ENCODE peak calls at places on chromosomes 16 and 17, in nine cellular contexts. O, K, F, N, M, L, A, Q and I are unnamed samples. For H3K4me1, the result is how much of the 10 kb centered on the place peaks cover.

GRCh38 chr17:16304832-16305231 is 48.4 kb downstream of the CENPV start:
- DNase-seq in Q (no peak), M (no peak), N (peak), O (peak), F (no peak), L (no peak), K (no peak), A (peak), I (no peak)

GRCh38 chr17:77848257-77848656 is 110.2 kb upstream of the TNRC6C start:
- DNase-seq in M (no peak), F (no peak), N (no peak), A (no peak), Q (no peak), L (no peak), K (no peak), O (peak), I (no peak)

GRCh38 chr17:30336369-30337171 is 2.7 kb upstream of the TMIGD1 start:
- DNase-seq in L (no peak), Q (no peak), A (peak), M (no peak), O (peak), K (peak), F (no peak), N (peak), I (no peak)

GRCh38 chr16:66751992-66752322 is 548 bp upstream of the DYNC1LI2 start:
- DNase-seq in F (no peak), O (no peak), N (no peak), M (no peak), A (no peak), L (no peak), K (no peak), Q (no peak), I (no peak)

GRCh38 chr16:17238285-17239028 is 232.3 kb downstream of the XYLT1 start:
- DNase-seq in M (no peak), Q (no peak), F (no peak), A (no peak), N (no peak), K (no peak), L (no peak), O (no peak), I (no peak)

GRCh38 chr17:76097716-76098295 is 5.8 kb downstream of the EXOC7 start:
- DNase-seq in L (no peak), K (no peak), Q (no peak), O (no peak), F (no peak), A (no peak), M (no peak), N (no peak), I (no peak)

GRCh38 chr17:27315322-27315721 is 21.4 kb downstream of the WSB1 start:
- DNase-seq in L (peak), N (peak), A (no peak), Q (peak), K (peak), O (no peak), M (peak), F (peak), I (no peak)

GRCh38 chr17:79465011-79466006 is 145.5 kb downstream of the RBFOX3 start:
- DNase-seq in M (no peak), Q (no peak), F (no peak), O (no peak), K (peak), L (no peak), N (no peak), A (no peak), I (no peak)

GRCh38 chr16:23876256-23876896 is 40.6 kb downstream of the PRKCB start:
- DNase-seq in O (no peak), Q (no peak), N (no peak), L (no peak), A (no peak), K (no peak), F (no peak), M (no peak), I (no peak)

GRCh38 chr16:85767569-85767968 is 16.7 kb upstream of the C16orf74 start:
- DNase-seq in L (no peak), A (no peak), Q (no peak), O (peak), N (peak), F (no peak), K (no peak), M (no peak), I (no peak)

GRCh38 chr17:81665205-81666091 is 957 bp downstream of the OXLD1 start:
- DNase-seq in M (no peak), A (peak), K (peak), L (no peak), N (peak), O (peak), Q (peak), F (no peak), I (no peak)

GRCh38 chr17:52287611-52288010 is 129.1 kb upstream of the CA10 start:
- DNase-seq in F (no peak), O (no peak), A (no peak), M (no peak), L (no peak), N (no peak), K (no peak), Q (no peak), I (no peak)

GRCh38 chr16:79415983-79416641 is 184.4 kb downstream of the MAF start:
- DNase-seq in O (no peak), M (no peak), N (no peak), Q (no peak), F (no peak), A (no peak), L (no peak), K (no peak), I (no peak)

GRCh38 chr17:44350733-44351226 is 5.7 kb downstream of the GRN start:
- DNase-seq in A (peak), F (peak), K (peak), M (peak), Q (no peak), N (peak), O (peak), L (no peak), I (no peak)

GRCh38 chr17:39604911-39605491 is 2.7 kb downstream of the NEUROD2 start:
- DNase-seq in L (no peak), M (no peak), N (no peak), A (no peak), F (no peak), O (no peak), Q (no peak), K (no peak), I (no peak)

GRCh38 chr17:10198509-10199249 is at the start of gene GAS7:
- DNase-seq in K (peak), Q (peak), N (peak), F (peak), L (peak), A (no peak), O (no peak), M (peak), I (no peak)

GRCh38 chr17:40448639-40449261 is 5.5 kb downstream of the IGFBP4 start:
- DNase-seq in A (peak), F (no peak), O (peak), M (no peak), Q (no peak), K (peak), L (no peak), N (peak), I (no peak)

GRCh38 chr17:51590071-51590470 is 329.7 kb downstream of the UTP18 start:
- DNase-seq in O (no peak), N (no peak), K (no peak), L (no peak), Q (no peak), F (no peak), M (no peak), A (no peak), I (no peak)

GRCh38 chr16:15775209-15775608 is 81.6 kb downstream of the MYH11 start:
- DNase-seq in A (no peak), K (no peak), F (no peak), O (peak), Q (no peak), N (peak), M (no peak), L (no peak), I (no peak)

GRCh38 chr17:32127156-32127897 is 15.0 kb upstream of the RHOT1 start:
- DNase-seq in N (peak), Q (peak), O (peak), M (peak), F (peak), K (peak), A (no peak), L (peak), I (peak)

GRCh38 chr17:42240201-42240600 is 36.0 kb downstream of the STAT5B start:
- DNase-seq in F (no peak), O (no peak), N (no peak), L (no peak), Q (no peak), M (no peak), K (no peak), A (no peak), I (no peak)

GRCh38 chr17:66455022-66455547 is 152.7 kb downstream of the PRKCA start:
- DNase-seq in N (no peak), O (no peak), A (no peak), L (no peak), F (no peak), K (no peak), Q (no peak), M (no peak), I (no peak)

GRCh38 chr16:29943846-29944669 is 17.8 kb upstream of the TMEM219 start:
- DNase-seq in L (no peak), F (peak), A (peak), O (peak), K (peak), Q (peak), M (no peak), N (peak), I (no peak)

GRCh38 chr16:10657925-10658324 is 36.8 kb downstream of the TEKT5 start:
- DNase-seq in F (no peak), M (no peak), L (no peak), N (no peak), O (no peak), Q (no peak), K (no peak), A (peak), I (no peak)

GRCh38 chr16:53822936-53823529 is 119.1 kb downstream of the FTO start:
- DNase-seq in F (no peak), O (no peak), N (no peak), A (no peak), Q (no peak), M (no peak), L (no peak), K (no peak), I (no peak)

GRCh38 chr16:1089822-1090619 is 6.0 kb downstream of the C1QTNF8 start:
- DNase-seq in Q (no peak), O (peak), M (peak), L (no peak), A (peak), F (peak), N (no peak), K (peak), I (no peak)

GRCh38 chr17:47959825-47960655 is 2.4 kb upstream of the PRR15L start:
- DNase-seq in A (no peak), F (no peak), Q (no peak), K (peak), M (no peak), O (no peak), N (no peak), L (no peak), I (no peak)

GRCh38 chr16:49557070-49557446 is 183.5 kb downstream of the C16orf78 start:
- DNase-seq in O (no peak), M (no peak), N (no peak), K (no peak), Q (no peak), F (no peak), L (no peak), A (peak), I (no peak)

GRCh38 chr16:49860593-49860992 is 4.7 kb upstream of the ZNF423 start:
- DNase-seq in L (no peak), A (no peak), F (no peak), O (no peak), Q (no peak), M (no peak), N (no peak), K (no peak), I (no peak)

GRCh38 chr17:54172654-54173316 is 350.1 kb downstream of the KIF2B start:
- DNase-seq in F (no peak), Q (no peak), M (no peak), N (no peak), A (peak), O (peak), L (no peak), K (peak), I (no peak)

GRCh38 chr17:11492511-11492910 is 105.8 kb upstream of the DNAH9 start:
- DNase-seq in F (no peak), A (no peak), N (no peak), K (no peak), M (no peak), Q (no peak), L (no peak), O (no peak), I (no peak)

GRCh38 chr16:24493859-24494258 is 45.5 kb upstream of the RBBP6 start:
- DNase-seq in L (no peak), O (peak), K (no peak), Q (no peak), M (no peak), F (no peak), N (no peak), A (no peak), I (no peak)

GRCh38 chr16:77890075-77890474 is 101.7 kb downstream of the VAT1L start:
- DNase-seq in K (no peak), L (no peak), Q (no peak), F (no peak), A (no peak), N (no peak), O (no peak), M (no peak), I (no peak)

GRCh38 chr17:11269210-11269609 is 28.2 kb downstream of the SHISA6 start:
- DNase-seq in K (no peak), M (no peak), Q (no peak), F (no peak), N (no peak), A (no peak), O (no peak), L (no peak), I (no peak)

GRCh38 chr16:31202402-31203385 is at the start of gene PYCARD:
- DNase-seq in N (peak), Q (peak), A (no peak), K (peak), O (peak), F (peak), M (no peak), L (peak), I (no peak)

GRCh38 chr16:1610841-1611653 is 825 bp downstream of the IFT140 start:
- DNase-seq in M (no peak), L (no peak), K (no peak), F (no peak), Q (no peak), N (no peak), O (no peak), A (no peak), I (no peak)

GRCh38 chr17:3012926-3013581 is 50.4 kb downstream of the OR1D5 start:
- DNase-seq in L (peak), F (peak), K (peak), M (peak), A (peak), N (peak), Q (peak), O (peak), I (no peak)

GRCh38 chr16:66324785-66325184 is 41.7 kb upstream of the CDH5 start:
- DNase-seq in F (no peak), Q (no peak), L (no peak), K (no peak), O (peak), A (peak), M (no peak), N (no peak), I (no peak)

GRCh38 chr17:39634384-39634871 is 2.5 kb upstream of the STARD3 start:
- DNase-seq in F (no peak), Q (no peak), L (no peak), N (peak), K (no peak), M (no peak), O (peak), A (no peak), I (no peak)

GRCh38 chr17:50547035-50547735 is at the start of gene SPATA20:
- DNase-seq in K (peak), O (peak), N (peak), A (peak), M (peak), Q (peak), F (peak), L (peak), I (peak)
- H3K27ac ChIP-seq in K (peak), O (peak), N (peak), A (peak), M (peak), Q (peak), F (peak), L (peak), I (peak)

GRCh38 chr16:57123216-57123968 is 31.0 kb downstream of the CPNE2 start:
- DNase-seq in L (no peak), K (no peak), N (no peak), Q (no peak), A (no peak), O (no peak), F (no peak), M (no peak), I (no peak)
- H3K4me1 ChIP-seq in L (under half), K (under half), N (under half), Q (under half), A (under half), O (under half), F (under half), M (under half), I (under half)

DNA sequence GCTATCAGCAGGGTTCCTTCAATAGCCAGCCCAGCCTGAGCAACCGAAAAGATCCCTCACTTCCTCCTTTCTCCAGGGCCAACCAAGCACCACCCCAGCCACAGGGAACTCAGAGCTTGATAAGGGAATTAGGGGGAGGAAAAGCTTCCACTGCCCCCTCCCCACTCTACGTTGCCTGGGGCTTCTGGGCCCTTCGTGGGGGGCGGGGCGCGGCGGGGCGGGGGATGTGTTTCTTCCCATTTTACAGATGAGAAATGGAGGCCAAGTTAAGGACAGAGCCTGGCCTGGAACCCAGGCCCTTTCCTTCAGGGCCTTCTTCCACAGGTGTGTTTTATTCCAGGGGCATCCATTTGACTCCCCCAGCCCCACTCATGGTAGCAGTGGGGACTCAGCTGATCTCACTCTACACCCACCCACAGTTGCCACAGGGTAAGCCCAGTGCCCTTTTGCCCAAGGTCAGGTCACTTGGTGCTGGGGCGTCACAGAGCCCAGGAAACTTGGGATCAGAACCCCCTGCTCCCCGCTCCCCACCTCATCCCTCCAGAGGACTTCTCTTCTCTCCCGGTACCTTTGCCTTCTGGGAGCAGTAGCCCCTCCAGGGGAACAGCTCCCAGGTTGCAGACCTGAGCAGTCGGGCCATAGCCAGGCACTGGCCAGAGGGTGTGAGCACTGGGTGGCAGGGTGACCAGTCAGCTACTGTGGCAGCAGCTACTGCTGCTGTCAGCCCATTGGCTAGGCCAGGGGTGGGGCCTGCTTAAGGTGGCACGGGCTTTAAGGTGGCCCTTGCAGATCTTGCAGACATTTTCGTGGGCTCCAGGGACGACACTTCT is at the start of gene LDHD:
- DNase-seq in M (peak), L (peak), O (peak), N (no peak), Q (peak), F (peak), K (peak), A (peak), I (no peak)
- TF ChIP-seq POLR2A in M (peak), L (peak), O (no peak), N (no peak), Q (peak), F (peak), K (peak), A (peak), I (no peak)

DNA sequence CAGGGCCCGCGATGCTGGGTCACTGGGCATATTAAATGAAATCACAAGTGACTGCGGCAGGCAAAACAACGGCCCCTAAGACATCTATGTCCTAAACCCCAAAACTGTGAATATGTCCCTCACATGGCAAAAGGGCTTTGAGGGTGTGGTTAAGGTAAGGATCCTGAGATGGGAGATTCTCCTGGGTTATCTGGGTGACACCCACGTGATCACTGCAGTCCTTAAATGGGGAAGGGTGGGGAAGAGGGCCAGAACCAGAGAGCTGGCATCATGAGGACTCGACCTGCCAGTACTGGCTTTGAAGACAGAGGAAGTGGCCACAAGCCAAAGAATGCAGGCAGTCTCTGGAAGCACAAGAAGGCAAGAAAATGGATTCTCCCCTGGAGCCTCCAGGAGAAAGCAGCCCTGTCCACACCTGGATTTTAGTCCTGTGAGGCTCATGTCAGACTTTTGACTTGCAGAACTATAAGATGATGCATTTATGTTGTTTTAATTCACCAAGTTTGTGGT is 12.5 kb downstream of the COTL1 start:
- DNase-seq in M (no peak), L (no peak), N (no peak), Q (no peak), K (no peak), F (no peak), O (no peak), A (no peak), I (no peak)
- H3K27ac ChIP-seq in M (no peak), L (peak), N (no peak), Q (no peak), K (no peak), F (no peak), O (no peak), A (no peak), I (no peak)